ENCODE peak calls at places on chromosomes 6 and 20, in five cellular contexts. G is DND-41, K is brain microvascular endothelial cell, U is uterus, R is cardiac muscle cell. X is an unnamed sample.

GRCh38 chr6:161327360-161327953 is 53.6 kb upstream of the AGPAT4 start:
- DNase-seq in G (no peak), K (no peak), U (no peak), R (no peak), X (no peak)

GRCh38 chr6:116268589-116269293 is 11.0 kb downstream of the TSPYL1 start:
- DNase-seq in G (no peak), K (peak; percentile 67), U (no peak), R (peak; percentile 87), X (no peak)

GRCh38 chr6:149754573-149754972 is 5.0 kb downstream of the PCMT1 start:
- DNase-seq in G (no peak), K (no peak), U (no peak), R (no peak), X (no peak)

GRCh38 chr20:24933266-24933908 is 15.7 kb upstream of the CST7 start:
- DNase-seq in G (no peak), K (no peak), U (no peak), R (no peak), X (no peak)

GRCh38 chr6:137729866-137730629 is 137.0 kb upstream of the TNFAIP3 start:
- DNase-seq in G (no peak), K (peak; percentile 52), U (no peak), R (peak; percentile 80), X (no peak)

GRCh38 chr6:107390056-107390455 is 69.3 kb downstream of the PDSS2 start:
- DNase-seq in G (no peak), K (no peak), U (no peak), R (no peak), X (no peak)

GRCh38 chr20:2745060-2745910 is 52.7 kb downstream of the EBF4 start:
- DNase-seq in G (no peak), K (no peak), U (no peak), R (no peak), X (no peak)

GRCh38 chr6:157611406-157611805 is 211.6 kb upstream of the SNX9 start:
- DNase-seq in G (no peak), K (no peak), U (no peak), R (no peak), X (no peak)

GRCh38 chr6:134267917-134268361 is 50.0 kb downstream of the SGK1 start:
- DNase-seq in G (no peak), K (no peak), U (peak; percentile 28), R (peak; percentile 89), X (peak; percentile 27)

GRCh38 chr6:95841560-95841959 is 174.2 kb upstream of the FUT9 start:
- DNase-seq in G (no peak), K (no peak), U (no peak), R (no peak), X (no peak)

GRCh38 chr6:107103082-107103481 is 12.2 kb downstream of the BEND3 start:
- DNase-seq in G (no peak), K (no peak), U (no peak), R (no peak), X (no peak)

GRCh38 chr20:57248132-57248797 is 18.2 kb downstream of the BMP7 start:
- DNase-seq in G (peak; percentile 65), K (no peak), U (no peak), R (no peak), X (no peak)

GRCh38 chr6:123716506-123716905 is 79.8 kb upstream of the TRDN start:
- DNase-seq in G (no peak), K (no peak), U (no peak), R (no peak), X (no peak)

GRCh38 chr6:43178150-43178549 is 3.8 kb upstream of the CUL9 start:
- DNase-seq in G (no peak), K (no peak), U (no peak), R (no peak), X (no peak)

GRCh38 chr6:56593801-56594318 is 48.8 kb downstream of the DST start:
- DNase-seq in G (no peak), K (no peak), U (no peak), R (peak; percentile 6), X (no peak)

GRCh38 chr6:1405221-1405620 is 15.8 kb downstream of the FOXF2 start:
- DNase-seq in G (no peak), K (no peak), U (no peak), R (no peak), X (no peak)

GRCh38 chr20:56422824-56423189 is 10.7 kb downstream of the CASS4 start:
- DNase-seq in G (no peak), K (peak; percentile 27), U (no peak), R (peak; percentile 56), X (no peak)

GRCh38 chr6:152091851-152092341 is 284.4 kb downstream of the ESR1 start:
- DNase-seq in G (no peak), K (no peak), U (no peak), R (peak; percentile 78), X (no peak)

GRCh38 chr6:98847767-98848538 is 13.6 kb downstream of the POU3F2 start:
- DNase-seq in G (no peak), K (no peak), U (no peak), R (peak; percentile 22), X (peak; percentile 38)

GRCh38 chr20:64080013-64080812 is at the start of gene OPRL1:
- DNase-seq in G (no peak), K (no peak), U (no peak), R (peak; percentile 35), X (no peak)

GRCh38 chr6:90432408-90432775 is 135.7 kb upstream of the BACH2 start:
- DNase-seq in G (no peak), K (no peak), U (no peak), R (no peak), X (no peak)

GRCh38 chr20:48195121-48195870 is 410.0 kb upstream of the SULF2 start:
- DNase-seq in G (no peak), K (no peak), U (no peak), R (no peak), X (no peak)

GRCh38 chr6:150394886-150395285 is 26.1 kb downstream of the IYD start:
- DNase-seq in G (no peak), K (no peak), U (no peak), R (no peak), X (no peak)

GRCh38 chr6:115983998-115984397 is 76.7 kb downstream of the FRK start:
- DNase-seq in G (no peak), K (no peak), U (no peak), R (no peak), X (no peak)

GRCh38 chr20:35316086-35316485 is 23.9 kb upstream of the FAM83C start:
- DNase-seq in G (no peak), K (no peak), U (no peak), R (no peak), X (no peak)

GRCh38 chr6:90100059-90100665 is 196.5 kb downstream of the BACH2 start:
- DNase-seq in G (no peak), K (no peak), U (no peak), R (no peak), X (no peak)

GRCh38 chr6:1917628-1918371 is 308.1 kb downstream of the FOXC1 start:
- DNase-seq in G (peak; percentile 12), K (peak; percentile 78), U (no peak), R (peak; percentile 56), X (no peak)

GRCh38 chr6:132661906-132662305 is 2.9 kb upstream of the TAAR1 start:
- DNase-seq in G (no peak), K (no peak), U (no peak), R (no peak), X (no peak)

GRCh38 chr6:18215436-18215835 is 48.9 kb downstream of the DEK start:
- DNase-seq in G (no peak), K (no peak), U (no peak), R (no peak), X (no peak)

GRCh38 chr6:131379951-131380350 is 193.1 kb upstream of the ARG1 start:
- DNase-seq in G (no peak), K (peak; percentile 68), U (no peak), R (peak; percentile 64), X (no peak)

GRCh38 chr6:3397229-3398164 is 59.4 kb downstream of the SLC22A23 start:
- DNase-seq in G (no peak), K (no peak), U (no peak), R (no peak), X (no peak)

GRCh38 chr6:8627085-8627861 is 191.9 kb upstream of the SLC35B3 start:
- DNase-seq in G (no peak), K (peak; percentile 28), U (no peak), R (peak; percentile 7), X (no peak)

GRCh38 chr6:39924283-39924682 is 10.0 kb downstream of the MOCS1 start:
- DNase-seq in G (no peak), K (no peak), U (no peak), R (no peak), X (no peak)

GRCh38 chr6:170292111-170292777 is 1.4 kb upstream of the DLL1 start:
- DNase-seq in G (no peak), K (no peak), U (no peak), R (no peak), X (no peak)
- TF ChIP-seq CTCF in G (no peak), K (no peak), U (no peak), R (no peak), X (no peak)

GRCh38 chr20:50400705-50401045 is 109.5 kb upstream of the PTPN1 start:
- DNase-seq in G (no peak), K (no peak), U (no peak), R (no peak), X (no peak)

GRCh38 chr20:50401047-50401586 is 109.1 kb upstream of the PTPN1 start:
- DNase-seq in G (no peak), K (no peak), U (no peak), R (no peak), X (no peak)

GRCh38 chr20:50398471-50399002 is 111.6 kb upstream of the PTPN1 start:
- DNase-seq in G (no peak), K (no peak), U (no peak), R (no peak), X (no peak)

GRCh38 chr20:50399003-50399916 is 110.9 kb upstream of the PTPN1 start:
- DNase-seq in G (no peak), K (no peak), U (peak; percentile 71), R (no peak), X (no peak)

DNA sequence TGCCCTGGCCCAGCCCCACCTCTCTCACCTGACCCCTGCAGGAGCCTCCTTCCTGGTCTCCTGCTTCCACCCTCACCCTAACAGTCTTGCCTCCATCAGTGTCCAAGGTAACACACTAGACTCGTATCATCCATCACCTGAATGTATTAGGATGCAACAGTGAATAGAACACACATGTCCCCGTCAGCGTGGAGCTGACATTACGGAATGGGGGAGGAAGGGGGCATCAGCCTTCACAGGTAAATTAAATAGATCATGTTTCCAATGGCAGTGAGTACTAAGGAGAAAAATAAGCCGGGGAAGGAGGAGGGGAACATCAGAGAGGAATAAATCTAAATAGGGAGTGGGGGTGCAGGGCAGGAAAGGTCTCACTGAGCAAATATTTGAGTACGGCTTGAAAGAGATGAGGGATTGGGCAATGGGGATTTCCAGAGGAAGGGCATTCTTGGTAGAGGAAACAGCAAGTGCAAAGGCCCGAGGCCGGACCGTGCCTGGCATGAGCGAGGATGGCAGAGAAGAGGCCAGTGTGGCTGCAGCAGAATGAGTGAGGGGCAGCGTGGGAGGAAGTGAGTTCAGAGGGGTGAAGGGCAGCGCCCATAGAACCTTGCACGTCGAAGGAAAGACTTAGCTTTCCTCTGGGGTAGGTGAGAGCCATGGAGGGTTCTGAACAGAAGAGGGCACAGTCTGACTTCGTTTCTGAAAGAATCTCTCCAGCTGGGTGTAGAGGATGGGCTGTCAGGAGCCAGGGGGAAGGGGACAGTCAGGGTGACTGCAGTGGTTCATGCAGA is 110.1 kb upstream of the PTPN1 start:
- DNase-seq in G (no peak), K (no peak), U (no peak), R (peak; percentile 41), X (no peak)
- TF ChIP-seq CTCF in G (no peak), K (peak; percentile 11), U (no peak), R (no peak), X (no peak)

GRCh38 chr6:78157606-78158005 is 504.8 kb downstream of the MEI4 start:
- DNase-seq in G (no peak), K (no peak), U (no peak), R (no peak), X (no peak)
- TF ChIP-seq CTCF in G (no peak), K (no peak), U (no peak), R (no peak), X (no peak)

GRCh38 chr6:50128420-50129005 is 78.8 kb upstream of the DEFB112 start:
- DNase-seq in G (no peak), K (no peak), U (no peak), R (peak; percentile 38), X (no peak)
- TF ChIP-seq CTCF in G (peak; percentile 45), K (peak; percentile 12), U (peak; percentile 34), R (peak; percentile 42), X (peak; percentile 84)

X was measured in glutamatergic neuron.